ENCODE peak calls at places on chromosomes 11 and 22, in ten cellular contexts. One of them, this sample, is unnamed.

GRCh38 chr11:121499405-121499804 is 46.6 kb upstream of the SORL1-AS1 start:
- DNase-seq in cardiac muscle cell: peak
- DNase-seq in Karpas-422: no peak
- DNase-seq in central memory CD4-positive, alpha-beta T cell: no peak
- DNase-seq in T-helper 2 cell: no peak
- DNase-seq in left ventricle myocardium inferior: no peak
- DNase-seq in activated T-helper 1 cell treated with anti-CD3 and anti-CD28 coated beads, Interleukin-12 subunit alpha, Interleukin-12 subunit beta, Interleukin-2, Interleukin-4 antibody, amounts not matched to agents 30 ng/mL and 10 ng/mL and 1 ng/mL, durations not matched to agents 14 hours and 24 hours and 36 hours: no peak
- DNase-seq in non-pigmented ciliary epithelial cell: no peak
- DNase-seq in kidney tubule cell: no peak
- DNase-seq in stimulated activated CD4-positive, alpha-beta T cell treated with anti-CD3 and anti-CD28 coated beads, TNF-alpha, amount 100 ng/mL, for 1 hour: no peak
- DNase-seq in this sample: no peak

GRCh38 chr11:47518212-47518959 is 34.5 kb downstream of the CELF1 start:
- DNase-seq in activated T-helper 1 cell treated with anti-CD3 and anti-CD28 coated beads, Interleukin-12 subunit alpha, Interleukin-12 subunit beta, Interleukin-2, Interleukin-4 antibody, amounts not matched to agents 30 ng/mL and 10 ng/mL and 1 ng/mL, durations not matched to agents 14 hours and 24 hours and 36 hours: no peak
- DNase-seq in central memory CD4-positive, alpha-beta T cell: no peak
- DNase-seq in Karpas-422: no peak
- DNase-seq in kidney tubule cell: no peak
- DNase-seq in non-pigmented ciliary epithelial cell: no peak
- DNase-seq in T-helper 2 cell: no peak
- DNase-seq in stimulated activated CD4-positive, alpha-beta T cell treated with anti-CD3 and anti-CD28 coated beads, TNF-alpha, amount 100 ng/mL, for 1 hour: no peak
- DNase-seq in cardiac muscle cell: no peak
- DNase-seq in left ventricle myocardium inferior: no peak
- DNase-seq in this sample: no peak

GRCh38 chr11:58192229-58192628 is 3.4 kb downstream of the OR9Q2 start:
- DNase-seq in Karpas-422: no peak
- DNase-seq in central memory CD4-positive, alpha-beta T cell: no peak
- DNase-seq in kidney tubule cell: no peak
- DNase-seq in non-pigmented ciliary epithelial cell: no peak
- DNase-seq in left ventricle myocardium inferior: no peak
- DNase-seq in stimulated activated CD4-positive, alpha-beta T cell treated with anti-CD3 and anti-CD28 coated beads, TNF-alpha, amount 100 ng/mL, for 1 hour: no peak
- DNase-seq in cardiac muscle cell: no peak
- DNase-seq in activated T-helper 1 cell treated with anti-CD3 and anti-CD28 coated beads, Interleukin-12 subunit alpha, Interleukin-12 subunit beta, Interleukin-2, Interleukin-4 antibody, amounts not matched to agents 30 ng/mL and 10 ng/mL and 1 ng/mL, durations not matched to agents 14 hours and 24 hours and 36 hours: no peak
- DNase-seq in T-helper 2 cell: no peak
- DNase-seq in this sample: no peak

GRCh38 chr11:122646549-122647340 is 8.8 kb upstream of the UBASH3B start:
- DNase-seq in kidney tubule cell: peak
- DNase-seq in stimulated activated CD4-positive, alpha-beta T cell treated with anti-CD3 and anti-CD28 coated beads, TNF-alpha, amount 100 ng/mL, for 1 hour: no peak
- DNase-seq in cardiac muscle cell: peak
- DNase-seq in T-helper 2 cell: no peak
- DNase-seq in non-pigmented ciliary epithelial cell: no peak
- DNase-seq in Karpas-422: no peak
- DNase-seq in activated T-helper 1 cell treated with anti-CD3 and anti-CD28 coated beads, Interleukin-12 subunit alpha, Interleukin-12 subunit beta, Interleukin-2, Interleukin-4 antibody, amounts not matched to agents 30 ng/mL and 10 ng/mL and 1 ng/mL, durations not matched to agents 14 hours and 24 hours and 36 hours: no peak
- DNase-seq in left ventricle myocardium inferior: no peak
- DNase-seq in central memory CD4-positive, alpha-beta T cell: no peak
- DNase-seq in this sample: no peak

GRCh38 chr22:17946691-17947367 is 77.5 kb downstream of the MICAL3 start:
- DNase-seq in left ventricle myocardium inferior: no peak
- DNase-seq in non-pigmented ciliary epithelial cell: no peak
- DNase-seq in central memory CD4-positive, alpha-beta T cell: no peak
- DNase-seq in Karpas-422: peak
- DNase-seq in T-helper 2 cell: no peak
- DNase-seq in cardiac muscle cell: no peak
- DNase-seq in activated T-helper 1 cell treated with anti-CD3 and anti-CD28 coated beads, Interleukin-12 subunit alpha, Interleukin-12 subunit beta, Interleukin-2, Interleukin-4 antibody, amounts not matched to agents 30 ng/mL and 10 ng/mL and 1 ng/mL, durations not matched to agents 14 hours and 24 hours and 36 hours: no peak
- DNase-seq in stimulated activated CD4-positive, alpha-beta T cell treated with anti-CD3 and anti-CD28 coated beads, TNF-alpha, amount 100 ng/mL, for 1 hour: no peak
- DNase-seq in kidney tubule cell: no peak
- DNase-seq in this sample: no peak

GRCh38 chr22:50473855-50474671 is 772 bp downstream of the SBF1 start:
- DNase-seq in cardiac muscle cell: peak
- DNase-seq in non-pigmented ciliary epithelial cell: peak
- DNase-seq in central memory CD4-positive, alpha-beta T cell: no peak
- DNase-seq in stimulated activated CD4-positive, alpha-beta T cell treated with anti-CD3 and anti-CD28 coated beads, TNF-alpha, amount 100 ng/mL, for 1 hour: no peak
- DNase-seq in left ventricle myocardium inferior: peak
- DNase-seq in activated T-helper 1 cell treated with anti-CD3 and anti-CD28 coated beads, Interleukin-12 subunit alpha, Interleukin-12 subunit beta, Interleukin-2, Interleukin-4 antibody, amounts not matched to agents 30 ng/mL and 10 ng/mL and 1 ng/mL, durations not matched to agents 14 hours and 24 hours and 36 hours: no peak
- DNase-seq in T-helper 2 cell: no peak
- DNase-seq in Karpas-422: peak
- DNase-seq in kidney tubule cell: peak
- DNase-seq in this sample: no peak

GRCh38 chr22:30821863-30822215 is 127.2 kb downstream of the OSBP2 start:
- DNase-seq in central memory CD4-positive, alpha-beta T cell: no peak
- DNase-seq in kidney tubule cell: no peak
- DNase-seq in T-helper 2 cell: no peak
- DNase-seq in activated T-helper 1 cell treated with anti-CD3 and anti-CD28 coated beads, Interleukin-12 subunit alpha, Interleukin-12 subunit beta, Interleukin-2, Interleukin-4 antibody, amounts not matched to agents 30 ng/mL and 10 ng/mL and 1 ng/mL, durations not matched to agents 14 hours and 24 hours and 36 hours: no peak
- DNase-seq in left ventricle myocardium inferior: no peak
- DNase-seq in Karpas-422: no peak
- DNase-seq in cardiac muscle cell: no peak
- DNase-seq in stimulated activated CD4-positive, alpha-beta T cell treated with anti-CD3 and anti-CD28 coated beads, TNF-alpha, amount 100 ng/mL, for 1 hour: no peak
- DNase-seq in non-pigmented ciliary epithelial cell: no peak
- DNase-seq in this sample: no peak

GRCh38 chr11:12244156-12244555 is 133.2 kb upstream of the PARVA start:
- DNase-seq in non-pigmented ciliary epithelial cell: no peak
- DNase-seq in activated T-helper 1 cell treated with anti-CD3 and anti-CD28 coated beads, Interleukin-12 subunit alpha, Interleukin-12 subunit beta, Interleukin-2, Interleukin-4 antibody, amounts not matched to agents 30 ng/mL and 10 ng/mL and 1 ng/mL, durations not matched to agents 14 hours and 24 hours and 36 hours: no peak
- DNase-seq in central memory CD4-positive, alpha-beta T cell: no peak
- DNase-seq in left ventricle myocardium inferior: no peak
- DNase-seq in cardiac muscle cell: no peak
- DNase-seq in stimulated activated CD4-positive, alpha-beta T cell treated with anti-CD3 and anti-CD28 coated beads, TNF-alpha, amount 100 ng/mL, for 1 hour: no peak
- DNase-seq in T-helper 2 cell: no peak
- DNase-seq in kidney tubule cell: no peak
- DNase-seq in Karpas-422: no peak
- DNase-seq in this sample: no peak

GRCh38 chr22:24542641-24543040 is 12.3 kb downstream of the GUCD1 start:
- DNase-seq in central memory CD4-positive, alpha-beta T cell: no peak
- DNase-seq in kidney tubule cell: no peak
- DNase-seq in Karpas-422: no peak
- DNase-seq in T-helper 2 cell: no peak
- DNase-seq in left ventricle myocardium inferior: peak
- DNase-seq in non-pigmented ciliary epithelial cell: no peak
- DNase-seq in stimulated activated CD4-positive, alpha-beta T cell treated with anti-CD3 and anti-CD28 coated beads, TNF-alpha, amount 100 ng/mL, for 1 hour: no peak
- DNase-seq in cardiac muscle cell: no peak
- DNase-seq in activated T-helper 1 cell treated with anti-CD3 and anti-CD28 coated beads, Interleukin-12 subunit alpha, Interleukin-12 subunit beta, Interleukin-2, Interleukin-4 antibody, amounts not matched to agents 30 ng/mL and 10 ng/mL and 1 ng/mL, durations not matched to agents 14 hours and 24 hours and 36 hours: no peak
- DNase-seq in this sample: no peak

GRCh38 chr11:72102631-72102945 is 509 bp downstream of the LAMTOR1 start:
- DNase-seq in cardiac muscle cell: no peak
- DNase-seq in kidney tubule cell: no peak
- DNase-seq in Karpas-422: no peak
- DNase-seq in T-helper 2 cell: no peak
- DNase-seq in left ventricle myocardium inferior: no peak
- DNase-seq in activated T-helper 1 cell treated with anti-CD3 and anti-CD28 coated beads, Interleukin-12 subunit alpha, Interleukin-12 subunit beta, Interleukin-2, Interleukin-4 antibody, amounts not matched to agents 30 ng/mL and 10 ng/mL and 1 ng/mL, durations not matched to agents 14 hours and 24 hours and 36 hours: no peak
- DNase-seq in central memory CD4-positive, alpha-beta T cell: no peak
- DNase-seq in non-pigmented ciliary epithelial cell: no peak
- DNase-seq in stimulated activated CD4-positive, alpha-beta T cell treated with anti-CD3 and anti-CD28 coated beads, TNF-alpha, amount 100 ng/mL, for 1 hour: no peak
- DNase-seq in this sample: no peak

GRCh38 chr11:18324381-18324780 is 2.0 kb downstream of the GTF2H1 start:
- DNase-seq in central memory CD4-positive, alpha-beta T cell: no peak
- DNase-seq in non-pigmented ciliary epithelial cell: no peak
- DNase-seq in stimulated activated CD4-positive, alpha-beta T cell treated with anti-CD3 and anti-CD28 coated beads, TNF-alpha, amount 100 ng/mL, for 1 hour: no peak
- DNase-seq in T-helper 2 cell: no peak
- DNase-seq in cardiac muscle cell: no peak
- DNase-seq in Karpas-422: peak
- DNase-seq in activated T-helper 1 cell treated with anti-CD3 and anti-CD28 coated beads, Interleukin-12 subunit alpha, Interleukin-12 subunit beta, Interleukin-2, Interleukin-4 antibody, amounts not matched to agents 30 ng/mL and 10 ng/mL and 1 ng/mL, durations not matched to agents 14 hours and 24 hours and 36 hours: no peak
- DNase-seq in left ventricle myocardium inferior: no peak
- DNase-seq in kidney tubule cell: no peak
- DNase-seq in this sample: no peak

GRCh38 chr11:47917643-47918369 is 62.6 kb upstream of the PTPRJ start:
- DNase-seq in Karpas-422: peak
- DNase-seq in activated T-helper 1 cell treated with anti-CD3 and anti-CD28 coated beads, Interleukin-12 subunit alpha, Interleukin-12 subunit beta, Interleukin-2, Interleukin-4 antibody, amounts not matched to agents 30 ng/mL and 10 ng/mL and 1 ng/mL, durations not matched to agents 14 hours and 24 hours and 36 hours: no peak
- DNase-seq in T-helper 2 cell: no peak
- DNase-seq in stimulated activated CD4-positive, alpha-beta T cell treated with anti-CD3 and anti-CD28 coated beads, TNF-alpha, amount 100 ng/mL, for 1 hour: no peak
- DNase-seq in cardiac muscle cell: peak
- DNase-seq in kidney tubule cell: peak
- DNase-seq in left ventricle myocardium inferior: peak
- DNase-seq in central memory CD4-positive, alpha-beta T cell: no peak
- DNase-seq in non-pigmented ciliary epithelial cell: peak
- DNase-seq in this sample: peak

GRCh38 chr11:66157182-66157864 is 87.3 kb downstream of the PACS1 start:
- DNase-seq in non-pigmented ciliary epithelial cell: no peak
- DNase-seq in stimulated activated CD4-positive, alpha-beta T cell treated with anti-CD3 and anti-CD28 coated beads, TNF-alpha, amount 100 ng/mL, for 1 hour: no peak
- DNase-seq in Karpas-422: no peak
- DNase-seq in left ventricle myocardium inferior: no peak
- DNase-seq in activated T-helper 1 cell treated with anti-CD3 and anti-CD28 coated beads, Interleukin-12 subunit alpha, Interleukin-12 subunit beta, Interleukin-2, Interleukin-4 antibody, amounts not matched to agents 30 ng/mL and 10 ng/mL and 1 ng/mL, durations not matched to agents 14 hours and 24 hours and 36 hours: no peak
- DNase-seq in cardiac muscle cell: peak
- DNase-seq in kidney tubule cell: peak
- DNase-seq in central memory CD4-positive, alpha-beta T cell: no peak
- DNase-seq in T-helper 2 cell: no peak
- DNase-seq in this sample: no peak

GRCh38 chr22:40511604-40512003 is 124.9 kb downstream of the MRTFA start:
- DNase-seq in kidney tubule cell: no peak
- DNase-seq in central memory CD4-positive, alpha-beta T cell: no peak
- DNase-seq in cardiac muscle cell: no peak
- DNase-seq in activated T-helper 1 cell treated with anti-CD3 and anti-CD28 coated beads, Interleukin-12 subunit alpha, Interleukin-12 subunit beta, Interleukin-2, Interleukin-4 antibody, amounts not matched to agents 30 ng/mL and 10 ng/mL and 1 ng/mL, durations not matched to agents 14 hours and 24 hours and 36 hours: no peak
- DNase-seq in left ventricle myocardium inferior: no peak
- DNase-seq in Karpas-422: no peak
- DNase-seq in non-pigmented ciliary epithelial cell: no peak
- DNase-seq in T-helper 2 cell: no peak
- DNase-seq in stimulated activated CD4-positive, alpha-beta T cell treated with anti-CD3 and anti-CD28 coated beads, TNF-alpha, amount 100 ng/mL, for 1 hour: no peak
- DNase-seq in this sample: no peak

GRCh38 chr22:32536352-32536751 is 61.7 kb downstream of the FBXO7 start:
- DNase-seq in activated T-helper 1 cell treated with anti-CD3 and anti-CD28 coated beads, Interleukin-12 subunit alpha, Interleukin-12 subunit beta, Interleukin-2, Interleukin-4 antibody, amounts not matched to agents 30 ng/mL and 10 ng/mL and 1 ng/mL, durations not matched to agents 14 hours and 24 hours and 36 hours: no peak
- DNase-seq in stimulated activated CD4-positive, alpha-beta T cell treated with anti-CD3 and anti-CD28 coated beads, TNF-alpha, amount 100 ng/mL, for 1 hour: no peak
- DNase-seq in cardiac muscle cell: no peak
- DNase-seq in left ventricle myocardium inferior: no peak
- DNase-seq in T-helper 2 cell: no peak
- DNase-seq in non-pigmented ciliary epithelial cell: no peak
- DNase-seq in kidney tubule cell: no peak
- DNase-seq in central memory CD4-positive, alpha-beta T cell: no peak
- DNase-seq in Karpas-422: peak
- DNase-seq in this sample: no peak

GRCh38 chr22:45946805-45947600 is 30.0 kb downstream of the WNT7B start:
- DNase-seq in non-pigmented ciliary epithelial cell: no peak
- DNase-seq in central memory CD4-positive, alpha-beta T cell: no peak
- DNase-seq in cardiac muscle cell: no peak
- DNase-seq in left ventricle myocardium inferior: no peak
- DNase-seq in T-helper 2 cell: no peak
- DNase-seq in Karpas-422: peak
- DNase-seq in activated T-helper 1 cell treated with anti-CD3 and anti-CD28 coated beads, Interleukin-12 subunit alpha, Interleukin-12 subunit beta, Interleukin-2, Interleukin-4 antibody, amounts not matched to agents 30 ng/mL and 10 ng/mL and 1 ng/mL, durations not matched to agents 14 hours and 24 hours and 36 hours: no peak
- DNase-seq in stimulated activated CD4-positive, alpha-beta T cell treated with anti-CD3 and anti-CD28 coated beads, TNF-alpha, amount 100 ng/mL, for 1 hour: no peak
- DNase-seq in kidney tubule cell: peak
- DNase-seq in this sample: no peak

GRCh38 chr22:35530700-35531099 is 9.9 kb upstream of the RASD2 start:
- DNase-seq in T-helper 2 cell: no peak
- DNase-seq in activated T-helper 1 cell treated with anti-CD3 and anti-CD28 coated beads, Interleukin-12 subunit alpha, Interleukin-12 subunit beta, Interleukin-2, Interleukin-4 antibody, amounts not matched to agents 30 ng/mL and 10 ng/mL and 1 ng/mL, durations not matched to agents 14 hours and 24 hours and 36 hours: no peak
- DNase-seq in Karpas-422: no peak
- DNase-seq in kidney tubule cell: no peak
- DNase-seq in central memory CD4-positive, alpha-beta T cell: no peak
- DNase-seq in stimulated activated CD4-positive, alpha-beta T cell treated with anti-CD3 and anti-CD28 coated beads, TNF-alpha, amount 100 ng/mL, for 1 hour: no peak
- DNase-seq in cardiac muscle cell: no peak
- DNase-seq in left ventricle myocardium inferior: no peak
- DNase-seq in non-pigmented ciliary epithelial cell: no peak
- DNase-seq in this sample: no peak

GRCh38 chr11:59556883-59557205 is 45.5 kb downstream of the OR4D9 start:
- DNase-seq in left ventricle myocardium inferior: no peak
- DNase-seq in kidney tubule cell: no peak
- DNase-seq in T-helper 2 cell: no peak
- DNase-seq in central memory CD4-positive, alpha-beta T cell: peak
- DNase-seq in stimulated activated CD4-positive, alpha-beta T cell treated with anti-CD3 and anti-CD28 coated beads, TNF-alpha, amount 100 ng/mL, for 1 hour: no peak
- DNase-seq in activated T-helper 1 cell treated with anti-CD3 and anti-CD28 coated beads, Interleukin-12 subunit alpha, Interleukin-12 subunit beta, Interleukin-2, Interleukin-4 antibody, amounts not matched to agents 30 ng/mL and 10 ng/mL and 1 ng/mL, durations not matched to agents 14 hours and 24 hours and 36 hours: no peak
- DNase-seq in non-pigmented ciliary epithelial cell: no peak
- DNase-seq in cardiac muscle cell: no peak
- DNase-seq in Karpas-422: peak
- DNase-seq in this sample: no peak

GRCh38 chr11:28767574-28767973 is 659.4 kb downstream of the METTL15 start:
- DNase-seq in non-pigmented ciliary epithelial cell: no peak
- DNase-seq in kidney tubule cell: peak
- DNase-seq in cardiac muscle cell: peak
- DNase-seq in stimulated activated CD4-positive, alpha-beta T cell treated with anti-CD3 and anti-CD28 coated beads, TNF-alpha, amount 100 ng/mL, for 1 hour: no peak
- DNase-seq in activated T-helper 1 cell treated with anti-CD3 and anti-CD28 coated beads, Interleukin-12 subunit alpha, Interleukin-12 subunit beta, Interleukin-2, Interleukin-4 antibody, amounts not matched to agents 30 ng/mL and 10 ng/mL and 1 ng/mL, durations not matched to agents 14 hours and 24 hours and 36 hours: no peak
- DNase-seq in T-helper 2 cell: no peak
- DNase-seq in central memory CD4-positive, alpha-beta T cell: no peak
- DNase-seq in left ventricle myocardium inferior: no peak
- DNase-seq in Karpas-422: no peak
- DNase-seq in this sample: no peak

GRCh38 chr22:21087119-21087518 is 41.4 kb downstream of the LRRC74B start:
- DNase-seq in activated T-helper 1 cell treated with anti-CD3 and anti-CD28 coated beads, Interleukin-12 subunit alpha, Interleukin-12 subunit beta, Interleukin-2, Interleukin-4 antibody, amounts not matched to agents 30 ng/mL and 10 ng/mL and 1 ng/mL, durations not matched to agents 14 hours and 24 hours and 36 hours: no peak
- DNase-seq in cardiac muscle cell: no peak
- DNase-seq in non-pigmented ciliary epithelial cell: no peak
- DNase-seq in T-helper 2 cell: no peak
- DNase-seq in stimulated activated CD4-positive, alpha-beta T cell treated with anti-CD3 and anti-CD28 coated beads, TNF-alpha, amount 100 ng/mL, for 1 hour: no peak
- DNase-seq in central memory CD4-positive, alpha-beta T cell: no peak
- DNase-seq in left ventricle myocardium inferior: no peak
- DNase-seq in Karpas-422: no peak
- DNase-seq in kidney tubule cell: no peak
- DNase-seq in this sample: no peak

GRCh38 chr11:110892741-110893285 is 180.6 kb upstream of the ARHGAP20 start:
- DNase-seq in left ventricle myocardium inferior: no peak
- DNase-seq in Karpas-422: no peak
- DNase-seq in T-helper 2 cell: no peak
- DNase-seq in central memory CD4-positive, alpha-beta T cell: no peak
- DNase-seq in stimulated activated CD4-positive, alpha-beta T cell treated with anti-CD3 and anti-CD28 coated beads, TNF-alpha, amount 100 ng/mL, for 1 hour: no peak
- DNase-seq in kidney tubule cell: no peak
- DNase-seq in activated T-helper 1 cell treated with anti-CD3 and anti-CD28 coated beads, Interleukin-12 subunit alpha, Interleukin-12 subunit beta, Interleukin-2, Interleukin-4 antibody, amounts not matched to agents 30 ng/mL and 10 ng/mL and 1 ng/mL, durations not matched to agents 14 hours and 24 hours and 36 hours: no peak
- DNase-seq in cardiac muscle cell: peak
- DNase-seq in non-pigmented ciliary epithelial cell: no peak
- DNase-seq in this sample: no peak

GRCh38 chr11:61035086-61035835 is 63.8 kb downstream of the CD6 start:
- DNase-seq in activated T-helper 1 cell treated with anti-CD3 and anti-CD28 coated beads, Interleukin-12 subunit alpha, Interleukin-12 subunit beta, Interleukin-2, Interleukin-4 antibody, amounts not matched to agents 30 ng/mL and 10 ng/mL and 1 ng/mL, durations not matched to agents 14 hours and 24 hours and 36 hours: no peak
- DNase-seq in Karpas-422: no peak
- DNase-seq in left ventricle myocardium inferior: no peak
- DNase-seq in T-helper 2 cell: no peak
- DNase-seq in kidney tubule cell: no peak
- DNase-seq in stimulated activated CD4-positive, alpha-beta T cell treated with anti-CD3 and anti-CD28 coated beads, TNF-alpha, amount 100 ng/mL, for 1 hour: no peak
- DNase-seq in cardiac muscle cell: no peak
- DNase-seq in central memory CD4-positive, alpha-beta T cell: peak
- DNase-seq in non-pigmented ciliary epithelial cell: no peak
- DNase-seq in this sample: no peak

GRCh38 chr22:17266261-17266971 is 47.2 kb upstream of the ADA2 start:
- DNase-seq in central memory CD4-positive, alpha-beta T cell: peak
- DNase-seq in stimulated activated CD4-positive, alpha-beta T cell treated with anti-CD3 and anti-CD28 coated beads, TNF-alpha, amount 100 ng/mL, for 1 hour: no peak
- DNase-seq in non-pigmented ciliary epithelial cell: no peak
- DNase-seq in Karpas-422: no peak
- DNase-seq in T-helper 2 cell: no peak
- DNase-seq in left ventricle myocardium inferior: peak
- DNase-seq in kidney tubule cell: peak
- DNase-seq in cardiac muscle cell: peak
- DNase-seq in activated T-helper 1 cell treated with anti-CD3 and anti-CD28 coated beads, Interleukin-12 subunit alpha, Interleukin-12 subunit beta, Interleukin-2, Interleukin-4 antibody, amounts not matched to agents 30 ng/mL and 10 ng/mL and 1 ng/mL, durations not matched to agents 14 hours and 24 hours and 36 hours: peak
- DNase-seq in this sample: no peak

GRCh38 chr11:33946930-33947329 is 55.1 kb upstream of the LMO2 start:
- DNase-seq in Karpas-422: no peak
- DNase-seq in left ventricle myocardium inferior: no peak
- DNase-seq in T-helper 2 cell: no peak
- DNase-seq in central memory CD4-positive, alpha-beta T cell: no peak
- DNase-seq in cardiac muscle cell: no peak
- DNase-seq in non-pigmented ciliary epithelial cell: no peak
- DNase-seq in kidney tubule cell: no peak
- DNase-seq in stimulated activated CD4-positive, alpha-beta T cell treated with anti-CD3 and anti-CD28 coated beads, TNF-alpha, amount 100 ng/mL, for 1 hour: no peak
- DNase-seq in activated T-helper 1 cell treated with anti-CD3 and anti-CD28 coated beads, Interleukin-12 subunit alpha, Interleukin-12 subunit beta, Interleukin-2, Interleukin-4 antibody, amounts not matched to agents 30 ng/mL and 10 ng/mL and 1 ng/mL, durations not matched to agents 14 hours and 24 hours and 36 hours: no peak
- DNase-seq in this sample: no peak

GRCh38 chr11:69293819-69294505 is at the start of gene MYEOV:
- DNase-seq in kidney tubule cell: peak
- DNase-seq in central memory CD4-positive, alpha-beta T cell: no peak
- DNase-seq in T-helper 2 cell: peak
- DNase-seq in non-pigmented ciliary epithelial cell: no peak
- DNase-seq in Karpas-422: peak
- DNase-seq in stimulated activated CD4-positive, alpha-beta T cell treated with anti-CD3 and anti-CD28 coated beads, TNF-alpha, amount 100 ng/mL, for 1 hour: no peak
- DNase-seq in cardiac muscle cell: peak
- DNase-seq in activated T-helper 1 cell treated with anti-CD3 and anti-CD28 coated beads, Interleukin-12 subunit alpha, Interleukin-12 subunit beta, Interleukin-2, Interleukin-4 antibody, amounts not matched to agents 30 ng/mL and 10 ng/mL and 1 ng/mL, durations not matched to agents 14 hours and 24 hours and 36 hours: no peak
- DNase-seq in left ventricle myocardium inferior: no peak
- DNase-seq in this sample: peak

GRCh38 chr22:44438056-44438455 is 60.0 kb downstream of the RTL6 start:
- DNase-seq in stimulated activated CD4-positive, alpha-beta T cell treated with anti-CD3 and anti-CD28 coated beads, TNF-alpha, amount 100 ng/mL, for 1 hour: no peak
- DNase-seq in central memory CD4-positive, alpha-beta T cell: no peak
- DNase-seq in Karpas-422: no peak
- DNase-seq in kidney tubule cell: no peak
- DNase-seq in activated T-helper 1 cell treated with anti-CD3 and anti-CD28 coated beads, Interleukin-12 subunit alpha, Interleukin-12 subunit beta, Interleukin-2, Interleukin-4 antibody, amounts not matched to agents 30 ng/mL and 10 ng/mL and 1 ng/mL, durations not matched to agents 14 hours and 24 hours and 36 hours: no peak
- DNase-seq in non-pigmented ciliary epithelial cell: no peak
- DNase-seq in cardiac muscle cell: no peak
- DNase-seq in left ventricle myocardium inferior: no peak
- DNase-seq in T-helper 2 cell: no peak
- DNase-seq in this sample: no peak

GRCh38 chr11:20081336-20081735 is 78.9 kb downstream of the DBX1 start:
- DNase-seq in left ventricle myocardium inferior: no peak
- DNase-seq in T-helper 2 cell: no peak
- DNase-seq in activated T-helper 1 cell treated with anti-CD3 and anti-CD28 coated beads, Interleukin-12 subunit alpha, Interleukin-12 subunit beta, Interleukin-2, Interleukin-4 antibody, amounts not matched to agents 30 ng/mL and 10 ng/mL and 1 ng/mL, durations not matched to agents 14 hours and 24 hours and 36 hours: no peak
- DNase-seq in cardiac muscle cell: no peak
- DNase-seq in central memory CD4-positive, alpha-beta T cell: no peak
- DNase-seq in Karpas-422: no peak
- DNase-seq in kidney tubule cell: no peak
- DNase-seq in stimulated activated CD4-positive, alpha-beta T cell treated with anti-CD3 and anti-CD28 coated beads, TNF-alpha, amount 100 ng/mL, for 1 hour: no peak
- DNase-seq in non-pigmented ciliary epithelial cell: no peak
- DNase-seq in this sample: no peak

GRCh38 chr22:23064381-23065068 is 5.8 kb upstream of the GNAZ start:
- DNase-seq in T-helper 2 cell: no peak
- DNase-seq in non-pigmented ciliary epithelial cell: no peak
- DNase-seq in activated T-helper 1 cell treated with anti-CD3 and anti-CD28 coated beads, Interleukin-12 subunit alpha, Interleukin-12 subunit beta, Interleukin-2, Interleukin-4 antibody, amounts not matched to agents 30 ng/mL and 10 ng/mL and 1 ng/mL, durations not matched to agents 14 hours and 24 hours and 36 hours: no peak
- DNase-seq in Karpas-422: no peak
- DNase-seq in kidney tubule cell: no peak
- DNase-seq in cardiac muscle cell: no peak
- DNase-seq in stimulated activated CD4-positive, alpha-beta T cell treated with anti-CD3 and anti-CD28 coated beads, TNF-alpha, amount 100 ng/mL, for 1 hour: no peak
- DNase-seq in left ventricle myocardium inferior: no peak
- DNase-seq in central memory CD4-positive, alpha-beta T cell: no peak
- DNase-seq in this sample: no peak